ENCODE peak calls at places on chromosomes 2 and 18, in ten cellular contexts. G is heart left ventricle, H is right cardiac atrium, Y is keratinocyte, X is fibroblast of lung, R is heart right ventricle, Q is hepatocyte, T is breast epithelium, A is A549, O is IMR-90. W is an unnamed sample. For H3K4me1, the result is how much of the 10 kb centered on the place peaks cover.

GRCh38 chr2:203740741-203741363 is 34.4 kb downstream of the CD28 start:
- DNase-seq in Y (no peak), R (no peak), T (no peak), X (peak), A (no peak), O (peak), G (no peak), H (no peak), Q (no peak), W (no peak)

GRCh38 chr2:12987246-12987645 is 270.5 kb downstream of the TRIB2 start:
- DNase-seq in X (no peak), A (no peak), Q (no peak), H (no peak), R (no peak), G (no peak), T (no peak), O (no peak), Y (no peak), W (no peak)

GRCh38 chr18:78875268-78875997 is 104.2 kb upstream of the SALL3 start:
- DNase-seq in G (no peak), O (no peak), A (peak), X (no peak), R (no peak), H (no peak), Q (peak), Y (no peak), T (no peak), W (peak)

GRCh38 chr2:180763249-180763989 is 217.0 kb upstream of the UBE2E3 start:
- DNase-seq in T (no peak), Q (no peak), A (peak), O (no peak), R (no peak), Y (no peak), H (no peak), G (no peak), X (no peak), W (no peak)

GRCh38 chr2:150916997-150917396 is 344.7 kb downstream of the RBM43 start:
- DNase-seq in Q (no peak), G (no peak), X (peak), Y (peak), H (no peak), A (no peak), R (no peak), O (peak), T (no peak), W (no peak)

GRCh38 chr18:45951021-45951714 is 16.0 kb downstream of the EPG5 start:
- DNase-seq in T (no peak), Q (peak), A (peak), X (peak), G (peak), H (no peak), R (no peak), Y (no peak), O (peak), W (peak)

GRCh38 chr2:194867328-194867727 is 789.7 kb upstream of the SLC39A10 start:
- DNase-seq in H (no peak), Y (no peak), T (no peak), Q (no peak), X (no peak), A (peak), O (no peak), R (no peak), G (no peak), W (peak)

GRCh38 chr2:120204022-120204405 is 19.2 kb downstream of the TMEM185B start:
- DNase-seq in Q (no peak), R (no peak), O (no peak), Y (no peak), H (no peak), X (no peak), A (no peak), T (no peak), G (no peak), W (no peak)

GRCh38 chr2:133884739-133885381 is 316.6 kb upstream of the NCKAP5 start:
- DNase-seq in X (peak), O (peak), T (no peak), H (no peak), A (peak), R (no peak), Y (no peak), Q (no peak), G (no peak), W (no peak)

GRCh38 chr2:181563101-181563692 is 93.7 kb downstream of the CERKL start:
- DNase-seq in O (no peak), G (no peak), Q (no peak), X (no peak), R (no peak), H (no peak), A (no peak), Y (no peak), T (no peak), W (no peak)

GRCh38 chr2:196853301-196854087 is 44.3 kb upstream of the C2orf66 start:
- DNase-seq in T (no peak), G (no peak), A (no peak), O (no peak), Q (no peak), H (no peak), Y (no peak), R (no peak), X (no peak), W (no peak)

GRCh38 chr2:203918264-203918663 is 18.3 kb upstream of the ICOS start:
- DNase-seq in R (no peak), X (peak), Y (no peak), H (peak), A (no peak), O (no peak), T (no peak), G (no peak), Q (no peak), W (no peak)

GRCh38 chr18:42583197-42583776 is 532.2 kb downstream of the RIT2 start:
- DNase-seq in X (peak), R (no peak), Q (peak), A (no peak), O (no peak), H (no peak), T (no peak), G (no peak), Y (no peak), W (no peak)

GRCh38 chr18:54911551-54911950 is 47.7 kb downstream of the CCDC68 start:
- DNase-seq in Y (no peak), R (no peak), X (no peak), A (no peak), Q (no peak), T (no peak), H (no peak), G (no peak), O (no peak), W (no peak)

GRCh38 chr2:58042486-58042970 is 4.1 kb upstream of the VRK2 start:
- DNase-seq in Y (peak), R (no peak), A (peak), T (no peak), X (peak), O (peak), G (no peak), H (no peak), Q (peak), W (peak)

GRCh38 chr18:65753520-65753919 is 2.7 kb downstream of the CDH7 start:
- DNase-seq in O (no peak), A (peak), H (no peak), Y (no peak), Q (peak), X (peak), R (no peak), G (no peak), T (no peak), W (no peak)

GRCh38 chr2:19955544-19956422 is 34.1 kb downstream of the WDR35 start:
- DNase-seq in Y (peak), T (no peak), H (peak), O (peak), A (peak), X (peak), Q (peak), G (peak), R (peak), W (peak)

GRCh38 chr2:221969087-221969829 is 329.5 kb downstream of the PAX3 start:
- DNase-seq in O (peak), T (no peak), H (no peak), G (no peak), X (peak), Y (no peak), R (no peak), A (peak), Q (peak), W (peak)

GRCh38 chr2:150485114-150485870 is 2.2 kb downstream of the RND3 start:
- DNase-seq in X (peak), H (peak), R (peak), O (peak), T (peak), A (peak), Y (peak), G (peak), Q (peak), W (peak)

GRCh38 chr2:121200419-121201315 is 84.3 kb downstream of the TFCP2L1 start:
- DNase-seq in R (no peak), T (no peak), X (no peak), G (no peak), H (no peak), O (no peak), Q (no peak), A (no peak), Y (no peak), W (no peak)

GRCh38 chr2:230268606-230269222 is 43.2 kb downstream of the SP140 start:
- DNase-seq in G (no peak), X (peak), H (no peak), R (no peak), Y (no peak), O (peak), T (no peak), Q (no peak), A (no peak), W (no peak)

GRCh38 chr2:54558188-54558975 is 102.3 kb downstream of the SPTBN1 start:
- DNase-seq in Q (peak), R (peak), A (peak), O (peak), H (peak), Y (no peak), T (peak), G (peak), X (peak), W (peak)

GRCh38 chr2:99640568-99641215 is 150.9 kb upstream of the REV1 start:
- DNase-seq in O (peak), Y (no peak), X (peak), A (no peak), H (no peak), Q (no peak), T (no peak), R (no peak), G (no peak), W (no peak)

GRCh38 chr2:69734858-69735574 is 6.9 kb upstream of the ANXA4 start:
- DNase-seq in X (no peak), G (no peak), Y (no peak), O (no peak), Q (no peak), R (no peak), H (no peak), T (no peak), A (no peak), W (no peak)

GRCh38 chr18:64693756-64694155 is 544.9 kb upstream of the LINC00305 start:
- DNase-seq in Q (no peak), O (no peak), G (no peak), A (no peak), H (no peak), Y (no peak), X (peak), T (no peak), R (no peak), W (no peak)

GRCh38 chr2:216727346-216728122 is 32.2 kb upstream of the IGFBP5 start:
- DNase-seq in T (no peak), Q (no peak), X (peak), G (no peak), O (no peak), Y (no peak), A (no peak), H (no peak), R (no peak), W (no peak)

GRCh38 chr18:7921938-7922587 is 354.9 kb downstream of the PTPRM start:
- DNase-seq in Y (no peak), Q (peak), X (peak), T (no peak), A (peak), O (peak), G (no peak), H (no peak), R (no peak), W (peak)

GRCh38 chr2:98452396-98453027 is 7.9 kb downstream of the INPP4A start:
- DNase-seq in R (no peak), A (no peak), O (no peak), H (no peak), T (no peak), Y (no peak), X (no peak), G (no peak), Q (no peak), W (no peak)
- H3K27ac ChIP-seq in R (no peak), A (no peak), O (no peak), H (no peak), T (no peak), Y (no peak), X (no peak), G (no peak), Q (no peak), W (no peak)

DNA sequence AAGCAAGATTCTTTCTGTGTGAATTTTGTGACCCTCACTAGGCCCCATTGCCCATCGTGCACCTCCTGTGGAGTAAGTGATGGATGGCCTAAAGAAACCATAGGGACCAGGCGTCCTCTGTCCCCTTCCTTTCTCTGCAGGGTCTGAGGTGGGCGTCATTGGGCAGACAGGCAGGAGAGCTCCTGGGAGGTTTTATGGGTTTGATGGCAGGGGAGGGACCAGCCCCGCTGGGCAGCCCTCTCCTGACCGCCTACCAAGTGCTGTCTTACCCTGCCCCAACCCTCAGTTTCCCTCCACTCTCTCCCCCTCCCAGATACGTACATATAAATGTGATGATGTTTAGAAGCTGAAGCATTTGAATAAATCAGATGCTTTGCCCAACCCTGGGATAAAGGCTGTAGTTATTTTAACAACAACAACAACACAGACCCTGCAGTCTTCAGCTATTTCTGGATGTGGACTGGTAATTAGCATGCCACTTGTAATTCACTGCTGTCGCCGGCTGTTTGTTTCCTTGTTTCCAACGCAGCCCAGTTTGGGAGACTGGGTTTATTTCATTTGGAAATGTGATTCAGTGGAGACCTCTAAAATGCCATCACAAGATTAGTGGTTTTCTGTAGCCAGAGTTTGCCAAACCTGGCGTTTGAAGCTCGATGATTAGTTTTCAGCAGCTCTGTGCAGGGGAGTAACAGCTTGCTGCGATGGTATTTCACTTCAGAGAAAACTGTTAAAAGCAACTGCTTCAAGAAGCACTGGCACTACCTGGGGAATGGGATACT is 83.3 kb downstream of the LDLRAD4 start:
- DNase-seq in G (no peak), A (no peak), R (no peak), Y (no peak), H (no peak), Q (no peak), X (no peak), O (no peak), T (no peak), W (no peak)
- H3K4me1 ChIP-seq in G (under half), A (under half), R (under half), Y (under half), H (under half), Q (under half), X (under half), O (under half), T (under half), W (under half)

GRCh38 chr2:30820381-30821055 is 13.3 kb upstream of the CAPN13 start:
- DNase-seq in O (no peak), R (no peak), T (no peak), X (no peak), G (no peak), Q (no peak), Y (no peak), H (no peak), A (no peak), W (no peak)

GRCh38 chr2:30823452-30823851 is 16.2 kb upstream of the CAPN13 start:
- DNase-seq in O (no peak), H (no peak), G (no peak), X (no peak), A (no peak), Y (no peak), Q (no peak), R (no peak), T (no peak), W (no peak)

GRCh38 chr2:30826481-30826880 is 19.2 kb upstream of the CAPN13 start:
- DNase-seq in Q (no peak), O (no peak), X (no peak), G (no peak), H (no peak), T (no peak), R (no peak), A (no peak), Y (no peak), W (no peak)

GRCh38 chr2:30826916-30827315 is 19.7 kb upstream of the CAPN13 start:
- DNase-seq in R (no peak), T (no peak), H (no peak), A (no peak), G (no peak), Q (no peak), O (no peak), Y (no peak), X (no peak), W (no peak)

DNA sequence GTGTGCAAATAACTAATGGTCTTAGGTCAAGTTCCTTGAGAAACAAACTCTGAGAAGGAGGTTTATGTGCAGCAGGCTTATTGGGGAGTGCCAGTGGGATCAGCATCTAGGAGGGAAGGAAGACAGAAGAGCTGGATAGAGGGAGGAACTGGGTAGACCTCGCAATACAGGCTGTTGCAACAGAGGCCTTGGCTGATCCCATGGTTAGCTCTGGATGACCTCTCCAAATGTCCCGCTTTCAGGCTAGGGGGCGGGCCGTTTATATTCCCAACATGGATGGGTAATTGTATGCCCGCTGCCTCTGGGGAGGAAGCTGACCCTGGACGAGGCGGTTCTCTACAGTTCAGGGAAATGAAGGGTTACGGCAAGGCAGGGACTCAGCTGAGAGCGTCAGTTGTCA is 14.7 kb upstream of the CAPN13 start:
- DNase-seq in T (no peak), R (no peak), G (no peak), Y (no peak), X (no peak), A (no peak), O (no peak), Q (no peak), H (no peak), W (no peak)
- H3K27ac ChIP-seq in T (no peak), R (no peak), G (no peak), Y (no peak), X (no peak), A (no peak), O (no peak), Q (no peak), H (no peak), W (no peak)

GRCh38 chr2:85751300-85751575 is 2.6 kb upstream of the ATOH8 start:
- DNase-seq in Q (no peak), Y (no peak), R (no peak), T (no peak), H (no peak), A (no peak), X (no peak), G (no peak), O (no peak), W (no peak)
- H3K4me1 ChIP-seq in Q (under half), Y (under half), R (half or more), T (under half), H (under half), A (under half), X (under half), G (under half), O (under half), W (under half)

GRCh38 chr2:64371727-64372126 is 82.2 kb upstream of the LGALSL start:
- DNase-seq in G (no peak), A (no peak), R (no peak), Q (no peak), X (no peak), Y (no peak), T (no peak), H (no peak), O (no peak), W (peak)
- H3K27ac ChIP-seq in G (no peak), A (no peak), R (no peak), Q (no peak), X (no peak), Y (peak), T (peak), H (no peak), O (no peak), W (no peak)

GRCh38 chr18:12842459-12843380 is 41.3 kb downstream of the PTPN2 start:
- DNase-seq in X (peak), R (no peak), G (no peak), Y (no peak), A (no peak), H (no peak), T (no peak), O (no peak), Q (no peak), W (no peak)
- H3K4me1 ChIP-seq in X (under half), R (half or more), G (under half), Y (under half), A (under half), H (under half), T (under half), O (under half), Q (under half), W (under half)